ENCODE peak calls at places on chromosome 16, in five cellular contexts. F is body of pancreas; Y is activated CD8-positive, alpha-beta T cell treated with anti-CD3 and anti-CD28 coated beads, Interleukin-2, amount 10 ng/mL, durations not matched to agents 7 days and 5 days; A is HCT116; W is kidney glomerular epithelial cell. O is an unnamed sample.

GRCh38 chr16:81630632-81631026 is 148.5 kb upstream of the PLCG2 start:
- DNase-seq in F (no peak), Y (no peak), A (no peak), W (no peak), O (no peak)

GRCh38 chr16:56965939-56966515 is 4.3 kb downstream of the CETP start:
- DNase-seq in F (no peak), Y (no peak), A (no peak), W (no peak), O (no peak)

GRCh38 chr16:27444015-27444414 is 42.0 kb downstream of the IL21R start:
- DNase-seq in F (no peak), Y (no peak), A (no peak), W (peak), O (no peak)

GRCh38 chr16:23836404-23837291 is 865 bp downstream of the PRKCB start:
- DNase-seq in F (no peak), Y (peak), A (no peak), W (no peak), O (no peak)

GRCh38 chr16:74667215-74667765 is 613 bp upstream of the RFWD3 start:
- DNase-seq in F (no peak), Y (peak), A (no peak), W (no peak), O (no peak)

GRCh38 chr16:22317625-22318024 is 20.4 kb downstream of the POLR3E start:
- DNase-seq in F (no peak), Y (no peak), A (no peak), W (no peak), O (no peak)

GRCh38 chr16:56013962-56014552 is 138.9 kb upstream of the CES5A start:
- DNase-seq in F (no peak), Y (peak), A (peak), W (peak), O (no peak)

GRCh38 chr16:2529061-2529931 is 1.9 kb downstream of the CEMP1 start:
- DNase-seq in F (no peak), Y (no peak), A (no peak), W (no peak), O (no peak)

GRCh38 chr16:3640632-3641501 is 13.6 kb upstream of the DNASE1 start:
- DNase-seq in F (no peak), Y (no peak), A (no peak), W (no peak), O (no peak)

GRCh38 chr16:3283525-3284447 is 495 bp downstream of the ZNF263 start:
- DNase-seq in F (peak), Y (no peak), A (no peak), W (no peak), O (no peak)

GRCh38 chr16:85946680-85947510 is 47.9 kb downstream of the IRF8 start:
- DNase-seq in F (no peak), Y (no peak), A (no peak), W (no peak), O (no peak)

GRCh38 chr16:68737730-68738590 is 868 bp downstream of the CDH1 start:
- DNase-seq in F (peak), Y (no peak), A (no peak), W (no peak), O (no peak)

GRCh38 chr16:54928421-54929089 is 2.1 kb upstream of the IRX5 start:
- DNase-seq in F (peak), Y (peak), A (no peak), W (peak), O (no peak)

GRCh38 chr16:11117576-11118211 is 138.3 kb downstream of the SOCS1 start:
- DNase-seq in F (no peak), Y (no peak), A (no peak), W (no peak), O (no peak)

GRCh38 chr16:50696575-50697420 is 3.4 kb downstream of the NOD2 start:
- DNase-seq in F (peak), Y (no peak), A (peak), W (peak), O (peak)

GRCh38 chr16:57618306-57619132 is 9.9 kb upstream of the ADGRG1 start:
- DNase-seq in F (peak), Y (no peak), A (no peak), W (no peak), O (no peak)

GRCh38 chr16:66028505-66029216 is 337.8 kb upstream of the CDH5 start:
- DNase-seq in F (no peak), Y (no peak), A (no peak), W (no peak), O (no peak)

GRCh38 chr16:66927918-66928649 is 2.7 kb upstream of the RRAD start:
- DNase-seq in F (no peak), Y (no peak), A (no peak), W (peak), O (no peak)

GRCh38 chr16:48576927-48577326 is 33.1 kb downstream of the N4BP1 start:
- DNase-seq in F (no peak), Y (no peak), A (no peak), W (no peak), O (no peak)

GRCh38 chr16:54931757-54932660 is 1.3 kb downstream of the IRX5 start:
- DNase-seq in F (no peak), Y (no peak), A (no peak), W (no peak), O (no peak)

GRCh38 chr16:89765292-89765810 is 44.0 kb downstream of the ZNF276 start:
- DNase-seq in F (no peak), Y (no peak), A (no peak), W (no peak), O (no peak)

GRCh38 chr16:57889960-57890751 is 80.8 kb downstream of the CNGB1 start:
- DNase-seq in F (no peak), Y (no peak), A (no peak), W (no peak), O (no peak)

GRCh38 chr16:2712546-2712945 is 7.5 kb downstream of the PRSS27 start:
- DNase-seq in F (no peak), Y (no peak), A (no peak), W (no peak), O (no peak)

GRCh38 chr16:2518823-2519710 is 1.1 kb upstream of the AMDHD2 start:
- DNase-seq in F (peak), Y (no peak), A (no peak), W (no peak), O (no peak)

GRCh38 chr16:72832640-72833039 is 215.3 kb downstream of the ZFHX3 start:
- DNase-seq in F (peak), Y (peak), A (no peak), W (peak), O (no peak)

GRCh38 chr16:78353610-78354009 is 254.2 kb downstream of the WWOX start:
- DNase-seq in F (peak), Y (no peak), A (no peak), W (no peak), O (no peak)

GRCh38 chr16:69796285-69797118 is 34.4 kb downstream of the WWP2 start:
- DNase-seq in F (peak), Y (peak), A (peak), W (peak), O (no peak)

GRCh38 chr16:42069-42457 is 11.3 kb downstream of the POLR3K start:
- DNase-seq in F (no peak), Y (no peak), A (no peak), W (no peak), O (no peak)

GRCh38 chr16:50711862-50712567 is 18.6 kb downstream of the NOD2 start:
- DNase-seq in F (peak), Y (no peak), A (no peak), W (no peak), O (no peak)

GRCh38 chr16:70757183-70757582 is 43.8 kb downstream of the VAC14 start:
- DNase-seq in F (no peak), Y (no peak), A (no peak), W (no peak), O (no peak)

GRCh38 chr16:86510465-86511261 is at the start of gene FOXF1:
- DNase-seq in F (no peak), Y (no peak), A (no peak), W (no peak), O (no peak)

GRCh38 chr16:30585022-30585399 is 486 bp downstream of the ZNF785 start:
- DNase-seq in F (no peak), Y (peak), A (no peak), W (no peak), O (no peak)

O was measured in esophagus squamous epithelium.